ENCODE peak calls at places on chromosomes 5 and 9, in eight cellular contexts. D, I, Q, L, W, G, Z and R are unnamed samples.
A peak's percentile ranks its signal among the peaks of the same experiment; 100 is the strongest.

GRCh38 chr9:94785211-94786169 is 59.0 kb downstream of the AOPEP start:
- DNase-seq in D (no peak), I (no peak), Q (no peak), L (no peak), W (no peak), G (no peak), Z (no peak), R (no peak)

GRCh38 chr9:137280478-137281344 is 3.2 kb downstream of the TOR4A start:
- DNase-seq in D (no peak), I (peak; percentile 71), Q (no peak), L (no peak), W (no peak), G (peak; percentile 75), Z (no peak), R (no peak)

GRCh38 chr5:146446861-146447733 is at the start of gene TCERG1:
- DNase-seq in D (peak; percentile 84), I (peak; percentile 96), Q (peak; percentile 96), L (peak; percentile 100), W (peak; percentile 99), G (peak; percentile 99), Z (peak; percentile 99), R (peak; percentile 99)

GRCh38 chr5:157361865-157362465 is 96.0 kb downstream of the CYFIP2 start:
- DNase-seq in D (no peak), I (no peak), Q (no peak), L (peak; percentile 49), W (no peak), G (no peak), Z (no peak), R (no peak)

GRCh38 chr5:14204785-14205321 is 61.7 kb downstream of the TRIO start:
- DNase-seq in D (no peak), I (peak; percentile 78), Q (no peak), L (peak; percentile 82), W (peak; percentile 34), G (no peak), Z (peak; percentile 66), R (no peak)

GRCh38 chr5:73382412-73382795 is 66.2 kb downstream of the FOXD1 start:
- DNase-seq in D (no peak), I (no peak), Q (no peak), L (no peak), W (no peak), G (no peak), Z (no peak), R (no peak)

GRCh38 chr5:132408456-132408855 is 38.9 kb downstream of the SLC22A5 start:
- DNase-seq in D (no peak), I (no peak), Q (no peak), L (no peak), W (no peak), G (peak; percentile 30), Z (no peak), R (no peak)

GRCh38 chr9:107481035-107481434 is 8.5 kb downstream of the KLF4 start:
- DNase-seq in D (no peak), I (no peak), Q (no peak), L (no peak), W (no peak), G (no peak), Z (no peak), R (no peak)

GRCh38 chr5:15794117-15794985 is 294.4 kb downstream of the FBXL7 start:
- DNase-seq in D (no peak), I (peak; percentile 20), Q (no peak), L (peak; percentile 24), W (no peak), G (no peak), Z (no peak), R (no peak)

GRCh38 chr9:117487555-117488175 is 72.8 kb upstream of the ASTN2 start:
- DNase-seq in D (peak; percentile 14), I (peak; percentile 89), Q (peak; percentile 0), L (peak; percentile 13), W (peak; percentile 89), G (peak; percentile 86), Z (peak; percentile 82), R (peak; percentile 27)